ENCODE peak calls at places on chromosomes 4 and X, in six cellular contexts. J is EL, Z is GM04504, S is BE2C, A is fibroblast of pulmonary artery, O is HFF-Myc. N is an unnamed sample.

GRCh38 chrX:107686792-107687191 is 58.5 kb downstream of the PRPS1 start:
- DNase-seq in J (peak; percentile 6), Z (no peak), S (no peak), A (peak; percentile 16), O (no peak), N (no peak)

GRCh38 chrX:51743179-51743957 is at the start of gene GSPT2:
- DNase-seq in J (peak; percentile 67), Z (peak; percentile 35), S (peak; percentile 64), A (peak; percentile 78), O (peak; percentile 42), N (peak; percentile 34)

GRCh38 chr4:38385286-38386010 is 278.6 kb upstream of the KLF3 start:
- DNase-seq in J (no peak), Z (no peak), S (no peak), A (no peak), O (no peak), N (no peak)

GRCh38 chr4:180960758-180961401 is 1282.3 kb upstream of the TENM3 start:
- DNase-seq in J (no peak), Z (no peak), S (peak; percentile 82), A (no peak), O (no peak), N (no peak)

GRCh38 chrX:82765806-82766205 is 742.3 kb upstream of the POU3F4 start:
- DNase-seq in J (no peak), Z (no peak), S (no peak), A (no peak), O (no peak), N (no peak)

GRCh38 chr4:1728061-1728980 is 7.0 kb downstream of the TACC3 start:
- DNase-seq in J (no peak), Z (no peak), S (no peak), A (no peak), O (no peak), N (no peak)

GRCh38 chr4:189979196-189980047 is 38.8 kb downstream of the FRG1 start:
- DNase-seq in J (no peak), Z (no peak), S (no peak), A (no peak), O (no peak), N (no peak)

GRCh38 chrX:114797494-114797893 is 213.6 kb downstream of the HTR2C start:
- DNase-seq in J (no peak), Z (no peak), S (no peak), A (no peak), O (no peak), N (no peak)

GRCh38 chrX:54560411-54560810 is 30.4 kb downstream of the GNL3L start:
- DNase-seq in J (no peak), Z (no peak), S (peak; percentile 18), A (no peak), O (no peak), N (no peak)

GRCh38 chr4:14110407-14110806 is 482.9 kb upstream of the BOD1L1 start:
- DNase-seq in J (peak; percentile 81), Z (no peak), S (no peak), A (peak; percentile 64), O (no peak), N (peak; percentile 23)

GRCh38 chr4:133377286-133377685 is 228.2 kb downstream of the PCDH10 start:
- DNase-seq in J (no peak), Z (no peak), S (no peak), A (no peak), O (no peak), N (no peak)

GRCh38 chrX:39327705-39328104 is 526.4 kb downstream of the MID1IP1 start:
- DNase-seq in J (no peak), Z (no peak), S (no peak), A (no peak), O (no peak), N (no peak)

GRCh38 chrX:53714580-53715335 is 28.2 kb upstream of the HUWE1 start:
- DNase-seq in J (peak; percentile 51), Z (no peak), S (no peak), A (peak; percentile 34), O (peak; percentile 14), N (no peak)

GRCh38 chrX:150429577-150429976 is 66.5 kb downstream of the MAMLD1 start:
- DNase-seq in J (peak; percentile 66), Z (peak; percentile 42), S (no peak), A (peak; percentile 87), O (peak; percentile 21), N (peak; percentile 39)

GRCh38 chr4:78543424-78544238 is 7.9 kb upstream of the ANXA3 start:
- DNase-seq in J (no peak), Z (no peak), S (no peak), A (no peak), O (no peak), N (no peak)

GRCh38 chr4:112225157-112225556 is 6.4 kb upstream of the AP1AR start:
- DNase-seq in J (no peak), Z (no peak), S (no peak), A (no peak), O (no peak), N (no peak)

GRCh38 chrX:9746148-9746880 is 19.3 kb downstream of the GPR143 start:
- DNase-seq in J (peak; percentile 50), Z (peak; percentile 7), S (no peak), A (peak; percentile 88), O (no peak), N (no peak)

GRCh38 chrX:125757794-125758564 is 408.1 kb downstream of the DCAF12L2 start:
- DNase-seq in J (no peak), Z (no peak), S (peak; percentile 3), A (no peak), O (no peak), N (no peak)

GRCh38 chr4:13872145-13872544 is 244.6 kb upstream of the BOD1L1 start:
- DNase-seq in J (peak; percentile 39), Z (no peak), S (no peak), A (no peak), O (no peak), N (no peak)

GRCh38 chrX:118360429-118361125 is 14.7 kb downstream of the WDR44 start:
- DNase-seq in J (no peak), Z (no peak), S (no peak), A (peak; percentile 62), O (no peak), N (no peak)

GRCh38 chrX:18985186-18985435 is 1.2 kb upstream of the PHKA2 start:
- DNase-seq in J (no peak), Z (no peak), S (no peak), A (no peak), O (no peak), N (no peak)

GRCh38 chr4:107248571-107248970 is 212.5 kb upstream of the DKK2 start:
- DNase-seq in J (no peak), Z (no peak), S (no peak), A (no peak), O (no peak), N (no peak)

GRCh38 chrX:139508099-139508498 is 22.4 kb upstream of the F9 start:
- DNase-seq in J (no peak), Z (no peak), S (no peak), A (no peak), O (no peak), N (no peak)

GRCh38 chrX:128759745-128760144 is 707.5 kb upstream of the ACTRT1 start:
- DNase-seq in J (no peak), Z (no peak), S (no peak), A (no peak), O (no peak), N (no peak)

GRCh38 chr4:185846550-185847210 is 34.7 kb upstream of the SORBS2 start:
- DNase-seq in J (peak; percentile 27), Z (no peak), S (peak; percentile 63), A (no peak), O (no peak), N (no peak)

GRCh38 chr4:75547647-75548387 is 8.0 kb upstream of the ODAPH start:
- DNase-seq in J (peak; percentile 59), Z (no peak), S (peak; percentile 61), A (peak; percentile 71), O (peak; percentile 17), N (no peak)

GRCh38 chr4:7059673-7060072 is 8.2 kb downstream of the GRPEL1 start:
- DNase-seq in J (no peak), Z (no peak), S (no peak), A (no peak), O (no peak), N (no peak)

GRCh38 chr4:84578540-84579409 is 4.2 kb upstream of the CDS1 start:
- DNase-seq in J (peak; percentile 32), Z (no peak), S (peak; percentile 36), A (peak; percentile 72), O (peak; percentile 11), N (peak; percentile 3)

GRCh38 chr4:10353110-10353509 is 104.1 kb downstream of the ZNF518B start:
- DNase-seq in J (no peak), Z (no peak), S (no peak), A (peak; percentile 9), O (no peak), N (no peak)

GRCh38 chrX:29107231-29107630 is 520.0 kb downstream of the IL1RAPL1 start:
- DNase-seq in J (no peak), Z (no peak), S (no peak), A (no peak), O (no peak), N (no peak)

GRCh38 chrX:129779086-129779672 is 570 bp upstream of the SASH3 start:
- DNase-seq in J (no peak), Z (no peak), S (no peak), A (no peak), O (no peak), N (no peak)

GRCh38 chr4:16387448-16387847 is 161.2 kb upstream of the TAPT1 start:
- DNase-seq in J (no peak), Z (no peak), S (no peak), A (no peak), O (no peak), N (no peak)

GRCh38 chr4:89077806-89078205 is 20.8 kb upstream of the FAM13A start:
- DNase-seq in J (no peak), Z (no peak), S (no peak), A (no peak), O (no peak), N (no peak)